ENCODE peak calls at places on chromosomes 11 and 22, in eight cellular contexts. One of them, this sample, is unnamed.

GRCh38 chr11:45622861-45623260 is 42.6 kb downstream of the CHST1 start:
- DNase-seq in T-helper 17 cell: no peak
- DNase-seq in tibial nerve: no peak
- DNase-seq in CD8-positive, alpha-beta T cell: no peak
- DNase-seq in upper lobe of left lung: no peak
- DNase-seq in activated CD4-positive, CD25-positive, alpha-beta regulatory T cell treated with anti-CD3 and anti-CD28 coated beads, Interleukin-2, amount 50 U/mL, for 16 hours: no peak
- DNase-seq in CD8-positive, alpha-beta memory T cell: no peak
- DNase-seq in NCI-H146: no peak
- DNase-seq in this sample: no peak

GRCh38 chr22:31676700-31677099 is 14.7 kb upstream of the PISD start:
- DNase-seq in upper lobe of left lung: peak
- DNase-seq in NCI-H146: no peak
- DNase-seq in T-helper 17 cell: peak
- DNase-seq in tibial nerve: peak
- DNase-seq in CD8-positive, alpha-beta memory T cell: peak
- DNase-seq in activated CD4-positive, CD25-positive, alpha-beta regulatory T cell treated with anti-CD3 and anti-CD28 coated beads, Interleukin-2, amount 50 U/mL, for 16 hours: peak
- DNase-seq in CD8-positive, alpha-beta T cell: peak
- DNase-seq in this sample: peak

GRCh38 chr11:10982695-10983492 is 125.0 kb upstream of the ZBED5 start:
- DNase-seq in tibial nerve: no peak
- DNase-seq in CD8-positive, alpha-beta memory T cell: no peak
- DNase-seq in T-helper 17 cell: no peak
- DNase-seq in activated CD4-positive, CD25-positive, alpha-beta regulatory T cell treated with anti-CD3 and anti-CD28 coated beads, Interleukin-2, amount 50 U/mL, for 16 hours: no peak
- DNase-seq in CD8-positive, alpha-beta T cell: no peak
- DNase-seq in NCI-H146: no peak
- DNase-seq in upper lobe of left lung: no peak
- DNase-seq in this sample: no peak

GRCh38 chr11:120884290-120885020 is 139.4 kb upstream of the TBCEL start:
- DNase-seq in activated CD4-positive, CD25-positive, alpha-beta regulatory T cell treated with anti-CD3 and anti-CD28 coated beads, Interleukin-2, amount 50 U/mL, for 16 hours: no peak
- DNase-seq in CD8-positive, alpha-beta T cell: no peak
- DNase-seq in CD8-positive, alpha-beta memory T cell: no peak
- DNase-seq in NCI-H146: no peak
- DNase-seq in tibial nerve: no peak
- DNase-seq in upper lobe of left lung: no peak
- DNase-seq in T-helper 17 cell: no peak
- DNase-seq in this sample: no peak

GRCh38 chr22:33537059-33537458 is 383.2 kb downstream of the LARGE1 start:
- DNase-seq in NCI-H146: no peak
- DNase-seq in T-helper 17 cell: no peak
- DNase-seq in tibial nerve: no peak
- DNase-seq in CD8-positive, alpha-beta memory T cell: no peak
- DNase-seq in CD8-positive, alpha-beta T cell: no peak
- DNase-seq in activated CD4-positive, CD25-positive, alpha-beta regulatory T cell treated with anti-CD3 and anti-CD28 coated beads, Interleukin-2, amount 50 U/mL, for 16 hours: no peak
- DNase-seq in upper lobe of left lung: no peak
- DNase-seq in this sample: no peak

GRCh38 chr22:25759825-25760231 is 17.8 kb downstream of the MYO18B start:
- DNase-seq in T-helper 17 cell: no peak
- DNase-seq in CD8-positive, alpha-beta memory T cell: no peak
- DNase-seq in upper lobe of left lung: no peak
- DNase-seq in NCI-H146: no peak
- DNase-seq in tibial nerve: no peak
- DNase-seq in activated CD4-positive, CD25-positive, alpha-beta regulatory T cell treated with anti-CD3 and anti-CD28 coated beads, Interleukin-2, amount 50 U/mL, for 16 hours: no peak
- DNase-seq in CD8-positive, alpha-beta T cell: no peak
- DNase-seq in this sample: no peak

GRCh38 chr11:63680842-63681207 is 475 bp upstream of the RTN3 start:
- DNase-seq in tibial nerve: no peak
- DNase-seq in NCI-H146: peak
- DNase-seq in activated CD4-positive, CD25-positive, alpha-beta regulatory T cell treated with anti-CD3 and anti-CD28 coated beads, Interleukin-2, amount 50 U/mL, for 16 hours: no peak
- DNase-seq in upper lobe of left lung: no peak
- DNase-seq in CD8-positive, alpha-beta memory T cell: no peak
- DNase-seq in CD8-positive, alpha-beta T cell: no peak
- DNase-seq in T-helper 17 cell: no peak
- DNase-seq in this sample: no peak

GRCh38 chr22:29615705-29616104 is 12.3 kb downstream of the NF2 start:
- DNase-seq in activated CD4-positive, CD25-positive, alpha-beta regulatory T cell treated with anti-CD3 and anti-CD28 coated beads, Interleukin-2, amount 50 U/mL, for 16 hours: no peak
- DNase-seq in T-helper 17 cell: no peak
- DNase-seq in tibial nerve: no peak
- DNase-seq in NCI-H146: no peak
- DNase-seq in CD8-positive, alpha-beta T cell: no peak
- DNase-seq in upper lobe of left lung: no peak
- DNase-seq in CD8-positive, alpha-beta memory T cell: no peak
- DNase-seq in this sample: no peak